ENCODE peak calls at places on chromosomes 6 and 20, in ten cellular contexts. M, V, R, F, E, I, K, D, Z and S are unnamed samples.

GRCh38 chr6:116682334-116682712 is 1.3 kb downstream of the KPNA5 start:
- DNase-seq in M (no peak), V (no peak), R (peak), F (no peak), E (peak), I (peak), K (peak), D (peak), Z (no peak), S (no peak)

GRCh38 chr20:16397053-16397452 is 176.2 kb downstream of the KIF16B start:
- DNase-seq in M (no peak), V (no peak), R (no peak), F (no peak), E (no peak), I (peak), K (peak), D (no peak), Z (no peak), S (no peak)

GRCh38 chr20:23125625-23126191 is 39.6 kb upstream of the CD93 start:
- DNase-seq in M (no peak), V (no peak), R (no peak), F (no peak), E (no peak), I (no peak), K (peak), D (no peak), Z (no peak), S (no peak)

GRCh38 chr6:128173290-128173689 is 272.4 kb upstream of the THEMIS start:
- DNase-seq in M (no peak), V (no peak), R (no peak), F (no peak), E (no peak), I (no peak), K (no peak), D (no peak), Z (no peak), S (no peak)

GRCh38 chr6:152121910-152122309 is 314.4 kb downstream of the ESR1 start:
- DNase-seq in M (no peak), V (no peak), R (no peak), F (no peak), E (no peak), I (no peak), K (no peak), D (no peak), Z (no peak), S (no peak)

GRCh38 chr6:157385482-157385881 is 4.5 kb downstream of the ZDHHC14 start:
- DNase-seq in M (no peak), V (no peak), R (peak), F (no peak), E (no peak), I (no peak), K (no peak), D (no peak), Z (no peak), S (no peak)

GRCh38 chr6:170208171-170208601 is 82.7 kb downstream of the DLL1 start:
- DNase-seq in M (no peak), V (peak), R (no peak), F (no peak), E (peak), I (no peak), K (peak), D (no peak), Z (no peak), S (no peak)

GRCh38 chr6:108117427-108118358 is 43.2 kb upstream of the OSTM1 start:
- DNase-seq in M (peak), V (peak), R (peak), F (no peak), E (peak), I (peak), K (no peak), D (peak), Z (peak), S (no peak)

GRCh38 chr6:157244175-157244574 is 79.1 kb downstream of the TMEM242 start:
- DNase-seq in M (no peak), V (no peak), R (peak), F (peak), E (no peak), I (peak), K (no peak), D (no peak), Z (no peak), S (no peak)

GRCh38 chr6:169156108-169156821 is 97.4 kb downstream of the THBS2 start:
- DNase-seq in M (no peak), V (peak), R (no peak), F (no peak), E (peak), I (no peak), K (peak), D (no peak), Z (no peak), S (no peak)

GRCh38 chr6:34144581-34145160 is 1.2 kb downstream of the GRM4 start:
- DNase-seq in M (peak), V (peak), R (no peak), F (no peak), E (no peak), I (no peak), K (no peak), D (no peak), Z (no peak), S (no peak)

GRCh38 chr6:3879194-3879952 is 30.2 kb downstream of the FAM50B start:
- DNase-seq in M (peak), V (peak), R (no peak), F (no peak), E (peak), I (no peak), K (no peak), D (no peak), Z (no peak), S (no peak)

GRCh38 chr6:37628611-37629320 is 68.9 kb downstream of the MDGA1 start:
- DNase-seq in M (no peak), V (no peak), R (no peak), F (peak), E (no peak), I (peak), K (no peak), D (no peak), Z (no peak), S (no peak)

GRCh38 chr6:152078804-152079203 is 271.3 kb downstream of the ESR1 start:
- DNase-seq in M (no peak), V (peak), R (no peak), F (no peak), E (no peak), I (no peak), K (no peak), D (no peak), Z (no peak), S (no peak)

GRCh38 chr6:6696867-6697531 is 108.5 kb downstream of the LY86 start:
- DNase-seq in M (peak), V (peak), R (peak), F (peak), E (peak), I (peak), K (peak), D (peak), Z (peak), S (no peak)

GRCh38 chr6:30319146-30319835 is 7.4 kb upstream of the TRIM39 start:
- DNase-seq in M (no peak), V (no peak), R (no peak), F (no peak), E (no peak), I (no peak), K (no peak), D (no peak), Z (no peak), S (no peak)

GRCh38 chr6:49001856-49002255 is 461.2 kb downstream of the MMUT start:
- DNase-seq in M (no peak), V (no peak), R (peak), F (no peak), E (no peak), I (no peak), K (no peak), D (no peak), Z (no peak), S (no peak)